ENCODE peak calls at places on chromosomes 5 and 9, in nine cellular contexts. T, Z, G, F, P, R, A, E and X are unnamed samples.

GRCh38 chr5:157505496-157505895 is 45.5 kb downstream of the NIPAL4 start:
- DNase-seq in F (no peak), E (no peak), T (no peak), R (no peak), Z (no peak), A (no peak), P (no peak), G (no peak), X (no peak)

GRCh38 chr9:7117676-7118561 is 360.1 kb downstream of the KDM4C start:
- DNase-seq in Z (no peak), R (no peak), T (no peak), A (peak), E (no peak), F (peak), P (no peak), G (no peak), X (peak)

GRCh38 chr5:142246263-142246662 is 78.6 kb downstream of the SPRY4 start:
- DNase-seq in T (no peak), A (peak), Z (peak), F (peak), R (peak), E (peak), G (no peak), P (no peak), X (peak)

GRCh38 chr5:139744471-139745120 is 51.0 kb upstream of the PSD2 start:
- DNase-seq in Z (no peak), G (no peak), A (no peak), E (no peak), R (no peak), T (no peak), P (no peak), F (no peak), X (no peak)

GRCh38 chr9:89400398-89401116 is 82.3 kb downstream of the SECISBP2 start:
- DNase-seq in F (no peak), Z (no peak), T (no peak), G (no peak), A (no peak), P (no peak), E (no peak), R (no peak), X (no peak)

GRCh38 chr9:97568461-97569275 is 64.5 kb downstream of the TSTD2 start:
- DNase-seq in E (no peak), F (no peak), Z (no peak), G (no peak), T (no peak), A (no peak), P (no peak), R (no peak), X (no peak)

GRCh38 chr9:36328798-36329411 is 70.7 kb upstream of the GNE start:
- DNase-seq in R (peak), P (no peak), F (peak), E (no peak), T (peak), A (peak), Z (peak), G (peak), X (peak)

GRCh38 chr5:132776077-132776931 is 735 bp downstream of the SEPTIN8 start:
- DNase-seq in Z (no peak), A (no peak), T (peak), E (no peak), P (peak), G (peak), R (peak), F (no peak), X (no peak)

GRCh38 chr9:95189230-95190098 is 128.0 kb downstream of the FANCC start:
- DNase-seq in Z (peak), F (peak), A (peak), G (no peak), E (no peak), P (no peak), T (no peak), R (peak), X (peak)

GRCh38 chr5:73482383-73483193 is 15.7 kb upstream of the BTF3 start:
- DNase-seq in T (no peak), F (peak), P (no peak), Z (peak), E (no peak), A (peak), R (peak), G (no peak), X (peak)

GRCh38 chr5:6652025-6652424 is 18.8 kb downstream of the SRD5A1 start:
- DNase-seq in Z (no peak), R (no peak), P (no peak), A (no peak), T (no peak), E (no peak), G (peak), F (no peak), X (no peak)

GRCh38 chr9:6328103-6328502 is at the start of gene TPD52L3:
- DNase-seq in A (no peak), F (no peak), G (no peak), Z (no peak), T (no peak), R (no peak), P (no peak), E (no peak), X (no peak)

GRCh38 chr9:88396836-88397577 is 8.8 kb downstream of the SPIN1 start:
- DNase-seq in F (peak), G (no peak), T (no peak), A (peak), P (no peak), E (no peak), R (peak), Z (no peak), X (peak)

GRCh38 chr5:125274938-125275759 is 528.7 kb upstream of the ZNF608 start:
- DNase-seq in P (no peak), Z (no peak), E (no peak), R (peak), G (no peak), A (peak), F (peak), T (no peak), X (peak)

GRCh38 chr5:141001854-141002666 is 35.8 kb downstream of the PCDHAC2 start:
- DNase-seq in T (peak), A (no peak), P (no peak), Z (no peak), F (peak), E (peak), R (no peak), G (no peak), X (no peak)

GRCh38 chr5:56919942-56920662 is 10.7 kb downstream of the SETD9 start:
- DNase-seq in Z (no peak), F (no peak), G (no peak), R (no peak), T (no peak), A (no peak), E (no peak), P (no peak), X (no peak)

GRCh38 chr9:119736478-119737454 is 367.5 kb upstream of the BRINP1 start:
- DNase-seq in G (peak), Z (no peak), A (no peak), T (no peak), R (no peak), F (no peak), P (no peak), E (no peak), X (no peak)

GRCh38 chr9:75803130-75803529 is 87.3 kb upstream of the PCSK5 start:
- DNase-seq in Z (no peak), G (no peak), R (peak), A (peak), F (peak), E (no peak), P (no peak), T (no peak), X (peak)

GRCh38 chr9:5951686-5952211 is 61.1 kb downstream of the MLANA start:
- DNase-seq in A (peak), T (peak), R (peak), G (no peak), Z (peak), P (no peak), F (peak), E (no peak), X (peak)

GRCh38 chr5:141951341-141951781 is 6.6 kb downstream of the PCDH12 start:
- DNase-seq in G (no peak), P (no peak), A (no peak), R (no peak), Z (no peak), F (no peak), E (no peak), T (no peak), X (peak)

GRCh38 chr9:71716138-71716909 is 52.0 kb downstream of the CEMIP2 start:
- DNase-seq in E (no peak), F (peak), T (no peak), A (peak), G (no peak), P (no peak), R (no peak), Z (no peak), X (peak)

GRCh38 chr5:37757980-37758582 is 81.8 kb downstream of the GDNF start:
- DNase-seq in A (no peak), F (peak), P (no peak), T (no peak), R (no peak), G (no peak), E (no peak), Z (no peak), X (peak)
- TF ChIP-seq CTCF in A (peak), F (peak), P (no peak), T (no peak), R (no peak), G (no peak), E (no peak), Z (no peak), X (peak)

GRCh38 chr9:21688108-21689102 is 114.0 kb upstream of the MTAP start:
- DNase-seq in T (peak), F (peak), Z (no peak), A (peak), P (no peak), E (peak), R (peak), G (no peak), X (peak)
- H3K4me3 ChIP-seq in T (peak), F (peak), Z (peak), A (peak), P (no peak), E (peak), R (peak), G (no peak), X (no peak)

GRCh38 chr9:86721843-86722705 is 225.2 kb downstream of the GAS1 start:
- DNase-seq in A (peak), E (no peak), F (peak), Z (peak), P (no peak), R (peak), T (no peak), G (no peak), X (peak)
- TF ChIP-seq CTCF in A (no peak), E (no peak), F (no peak), Z (no peak), P (no peak), R (no peak), T (no peak), G (no peak), X (no peak)

DNA sequence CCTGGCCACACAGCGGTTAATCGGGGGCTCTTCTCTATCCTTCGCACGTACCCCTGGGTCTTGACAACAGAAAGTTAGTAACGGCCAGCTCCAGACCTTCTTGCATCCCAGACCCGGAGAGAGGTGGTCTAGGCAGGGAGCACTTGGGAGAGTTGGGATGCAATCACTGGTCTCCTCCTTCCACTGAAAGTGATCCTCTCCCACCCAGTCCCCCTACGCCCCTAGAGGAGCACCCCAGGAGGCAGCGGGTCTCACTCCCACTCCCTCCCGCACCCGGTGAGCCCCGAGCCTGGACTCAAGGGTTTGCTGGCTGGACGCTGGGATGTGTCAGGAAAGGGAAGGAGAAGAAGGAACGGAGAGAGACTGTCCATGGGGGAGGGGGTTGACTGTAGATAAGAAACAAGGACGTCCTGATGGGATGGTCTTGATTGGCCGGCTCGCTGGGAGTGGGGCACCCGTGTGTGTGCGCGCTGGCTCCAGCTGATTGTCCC is 2.0 kb downstream of the RORB start:
- DNase-seq in E (no peak), T (no peak), F (no peak), R (peak), A (peak), P (no peak), Z (no peak), G (no peak), X (peak)
- H3K4me3 ChIP-seq in E (peak), T (no peak), F (peak), R (no peak), A (peak), P (no peak), Z (no peak), G (no peak), X (peak)

GRCh38 chr5:151757233-151758140 is 944 bp downstream of the ATOX1 start:
- DNase-seq in R (no peak), Z (no peak), P (no peak), A (no peak), T (no peak), F (no peak), G (no peak), E (no peak), X (peak)

GRCh38 chr5:151758141-151758429 is 346 bp downstream of the ATOX1 start:
- DNase-seq in P (no peak), E (peak), T (no peak), R (no peak), Z (no peak), G (no peak), F (no peak), A (no peak), X (no peak)

GRCh38 chr5:151755383-151755782 is 3.0 kb downstream of the ATOX1 start:
- DNase-seq in T (no peak), G (no peak), Z (no peak), R (no peak), F (no peak), A (no peak), E (no peak), P (no peak), X (no peak)

DNA sequence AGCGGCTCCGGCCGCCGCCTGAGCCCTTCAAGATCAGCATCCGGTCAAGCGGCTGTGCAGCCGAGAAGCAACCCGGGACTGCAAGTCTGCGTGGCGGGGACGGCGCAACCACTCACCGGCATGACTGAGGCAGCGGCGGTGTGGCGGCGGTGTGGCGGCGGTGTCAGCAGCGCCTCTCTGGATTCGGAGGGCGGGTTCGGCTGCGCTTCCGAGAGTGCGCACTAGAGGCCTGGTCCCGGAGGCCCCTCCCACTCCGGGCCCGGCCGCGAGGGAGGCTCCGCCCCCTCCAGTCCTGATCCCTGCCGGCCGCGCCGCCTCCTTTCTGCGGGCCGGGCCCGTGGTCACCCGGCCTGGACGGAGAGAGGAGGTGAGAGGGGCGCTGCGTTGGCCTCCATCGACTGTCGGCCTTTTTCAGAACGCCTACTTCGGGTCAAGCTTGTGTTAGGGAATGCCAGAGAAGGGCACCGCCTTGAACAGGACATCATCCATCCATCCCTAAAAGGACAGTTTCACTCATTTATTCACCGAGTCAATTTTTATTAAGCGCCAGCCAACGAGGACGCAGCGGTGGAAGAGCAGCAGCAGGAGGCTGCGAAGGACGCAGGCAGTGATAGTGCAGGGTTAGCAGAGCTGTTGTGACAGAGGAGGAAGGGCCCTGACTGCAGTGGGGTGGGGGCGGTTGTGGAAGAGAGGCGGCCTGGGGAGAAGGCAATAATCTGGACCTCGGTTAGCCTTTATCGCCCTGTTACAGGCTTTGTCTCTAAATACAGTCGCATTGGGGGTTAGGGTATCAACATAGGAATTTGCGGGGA is at the start of gene ATOX1:
- DNase-seq in F (peak), T (peak), E (peak), G (peak), P (peak), Z (peak), R (peak), A (peak), X (peak)
- TF ChIP-seq CTCF in F (no peak), T (no peak), E (peak), G (peak), P (no peak), Z (no peak), R (no peak), A (no peak), X (no peak)

DNA sequence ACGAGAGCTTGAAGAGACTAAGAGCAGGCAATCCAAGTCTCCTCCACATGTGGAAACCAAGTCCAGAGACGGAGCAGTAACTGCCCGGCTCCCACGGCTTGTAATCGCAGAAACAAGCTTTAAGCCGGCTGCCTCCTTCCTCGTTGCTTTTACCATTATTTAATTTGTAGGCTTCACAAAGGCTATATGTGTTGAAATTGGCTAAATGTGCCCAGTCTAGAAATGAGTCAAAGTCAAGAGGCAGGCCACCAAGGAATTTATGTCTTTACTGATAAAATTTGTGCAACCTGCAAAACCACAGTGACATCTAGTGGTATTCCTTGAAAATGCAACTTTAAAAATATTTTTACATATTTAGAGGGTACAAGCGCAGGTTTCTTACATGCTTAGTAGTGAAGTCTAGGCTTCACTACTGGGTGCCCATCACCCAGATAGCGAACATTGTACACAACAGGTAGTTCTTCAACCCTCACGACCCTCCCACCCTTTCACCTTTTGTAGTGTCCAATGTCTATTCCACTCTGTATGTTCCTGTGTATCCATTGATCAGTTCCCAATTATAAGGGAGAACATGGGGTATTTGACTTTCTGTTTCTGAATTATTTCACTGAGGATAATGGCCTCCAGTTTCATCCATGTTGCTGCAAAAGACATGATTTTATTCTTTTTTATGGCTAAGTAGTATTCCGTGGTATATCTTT is 33.5 kb upstream of the EBF1 start:
- DNase-seq in E (no peak), P (no peak), T (peak), G (no peak), F (peak), A (peak), Z (peak), R (peak), X (peak)
- H3K4me3 ChIP-seq in E (no peak), P (no peak), T (no peak), G (no peak), F (no peak), A (no peak), Z (no peak), R (no peak), X (no peak)

GRCh38 chr5:179495906-179496455 is 54.4 kb upstream of the RUFY1 start:
- DNase-seq in A (no peak), P (no peak), E (no peak), F (no peak), T (peak), G (no peak), R (no peak), Z (no peak), X (no peak)
- TF ChIP-seq CTCF in A (no peak), P (no peak), E (no peak), F (no peak), T (peak), G (no peak), R (no peak), Z (no peak), X (peak)

GRCh38 chr9:20016611-20017010 is 227.8 kb upstream of the SLC24A2 start:
- DNase-seq in P (no peak), R (no peak), E (no peak), F (no peak), A (no peak), T (no peak), Z (no peak), G (no peak), X (no peak)

GRCh38 chr9:20015427-20015931 is 226.6 kb upstream of the SLC24A2 start:
- DNase-seq in Z (no peak), G (no peak), P (no peak), R (no peak), A (no peak), F (no peak), E (no peak), T (no peak), X (no peak)

GRCh38 chr9:20014168-20014567 is 225.3 kb upstream of the SLC24A2 start:
- DNase-seq in Z (no peak), F (no peak), E (no peak), A (no peak), P (no peak), R (no peak), T (no peak), G (no peak), X (no peak)

GRCh38 chr9:20009606-20010005 is 220.8 kb upstream of the SLC24A2 start:
- DNase-seq in R (no peak), F (no peak), T (no peak), P (no peak), E (no peak), A (no peak), G (no peak), Z (no peak), X (no peak)

DNA sequence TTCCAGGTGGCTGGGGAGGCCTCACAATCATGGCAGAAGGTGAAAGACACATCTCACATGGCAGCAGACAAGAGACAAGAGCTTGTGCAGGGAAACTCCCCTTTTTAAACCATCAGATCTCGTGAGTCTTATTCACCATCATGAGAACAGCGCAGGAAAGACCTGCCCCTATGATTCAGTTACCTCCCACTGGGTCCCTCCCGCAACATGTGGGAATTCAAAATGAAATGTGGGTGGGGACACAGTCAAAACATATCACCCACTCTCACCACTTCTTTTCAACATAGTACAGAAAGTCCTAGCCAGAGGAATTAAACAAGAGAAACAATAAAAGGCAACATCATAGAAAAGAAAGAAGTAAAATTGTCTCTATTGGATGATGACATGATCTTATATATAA is 223.4 kb upstream of the SLC24A2 start:
- DNase-seq in Z (no peak), E (no peak), R (no peak), F (no peak), A (no peak), P (no peak), T (no peak), G (no peak), X (peak)
- H3K4me3 ChIP-seq in Z (no peak), E (no peak), R (no peak), F (no peak), A (no peak), P (no peak), T (no peak), G (no peak), X (no peak)